ENCODE peak calls at places on chromosomes 13 and 19, in seven cellular contexts. One of them, this sample, is unnamed.

GRCh38 chr13:26502826-26503225 is 54.7 kb upstream of the WASF3 start:
- DNase-seq in dorsolateral prefrontal cortex: peak; percentile 61
- DNase-seq in bronchial epithelial cell: peak; percentile 17
- DNase-seq in fibroblast of lung: peak; percentile 68
- DNase-seq in breast epithelium: no peak
- DNase-seq in HepG2: no peak
- DNase-seq in cardiac fibroblast: peak; percentile 67
- DNase-seq in this sample: peak; percentile 50

GRCh38 chr13:109971745-109972090 is 185.3 kb upstream of the IRS2 start:
- DNase-seq in breast epithelium: no peak
- DNase-seq in HepG2: no peak
- DNase-seq in cardiac fibroblast: no peak
- DNase-seq in dorsolateral prefrontal cortex: no peak
- DNase-seq in bronchial epithelial cell: peak; percentile 66
- DNase-seq in fibroblast of lung: no peak
- DNase-seq in this sample: peak; percentile 75

GRCh38 chr13:109251958-109252357 is 534.4 kb downstream of the IRS2 start:
- DNase-seq in dorsolateral prefrontal cortex: no peak
- DNase-seq in HepG2: no peak
- DNase-seq in cardiac fibroblast: no peak
- DNase-seq in bronchial epithelial cell: no peak
- DNase-seq in breast epithelium: no peak
- DNase-seq in fibroblast of lung: no peak
- DNase-seq in this sample: no peak

GRCh38 chr13:38900188-38900587 is 90.4 kb downstream of the STOML3 start:
- DNase-seq in fibroblast of lung: no peak
- DNase-seq in dorsolateral prefrontal cortex: no peak
- DNase-seq in bronchial epithelial cell: no peak
- DNase-seq in HepG2: no peak
- DNase-seq in cardiac fibroblast: no peak
- DNase-seq in breast epithelium: no peak
- DNase-seq in this sample: no peak

GRCh38 chr13:97359181-97360057 is 74.5 kb upstream of the RAP2A start:
- DNase-seq in dorsolateral prefrontal cortex: no peak
- DNase-seq in fibroblast of lung: peak; percentile 92
- DNase-seq in bronchial epithelial cell: peak; percentile 66
- DNase-seq in cardiac fibroblast: peak; percentile 87
- DNase-seq in breast epithelium: peak; percentile 48
- DNase-seq in HepG2: peak; percentile 73
- DNase-seq in this sample: peak; percentile 81

GRCh38 chr13:106299616-106300015 is 235.8 kb downstream of the EFNB2 start:
- DNase-seq in bronchial epithelial cell: no peak
- DNase-seq in cardiac fibroblast: no peak
- DNase-seq in fibroblast of lung: peak; percentile 62
- DNase-seq in breast epithelium: no peak
- DNase-seq in dorsolateral prefrontal cortex: no peak
- DNase-seq in HepG2: no peak
- DNase-seq in this sample: no peak

GRCh38 chr19:35316560-35316959 is 12.4 kb upstream of the CD22 start:
- DNase-seq in HepG2: peak; percentile 94
- DNase-seq in fibroblast of lung: no peak
- DNase-seq in breast epithelium: no peak
- DNase-seq in bronchial epithelial cell: no peak
- DNase-seq in cardiac fibroblast: no peak
- DNase-seq in dorsolateral prefrontal cortex: no peak
- DNase-seq in this sample: no peak

GRCh38 chr19:43498233-43498830 is 6.2 kb downstream of the PHLDB3 start:
- DNase-seq in dorsolateral prefrontal cortex: no peak
- DNase-seq in breast epithelium: no peak
- DNase-seq in cardiac fibroblast: no peak
- DNase-seq in bronchial epithelial cell: no peak
- DNase-seq in fibroblast of lung: no peak
- DNase-seq in HepG2: no peak
- DNase-seq in this sample: no peak

GRCh38 chr19:22783651-22784050 is 300 bp downstream of the ZNF99 start:
- DNase-seq in bronchial epithelial cell: no peak
- DNase-seq in fibroblast of lung: no peak
- DNase-seq in cardiac fibroblast: no peak
- DNase-seq in HepG2: no peak
- DNase-seq in dorsolateral prefrontal cortex: no peak
- DNase-seq in breast epithelium: no peak
- DNase-seq in this sample: no peak

GRCh38 chr13:96297360-96297759 is 207.5 kb downstream of the HS6ST3 start:
- DNase-seq in HepG2: no peak
- DNase-seq in bronchial epithelial cell: no peak
- DNase-seq in cardiac fibroblast: no peak
- DNase-seq in fibroblast of lung: no peak
- DNase-seq in breast epithelium: no peak
- DNase-seq in dorsolateral prefrontal cortex: no peak
- DNase-seq in this sample: no peak

GRCh38 chr13:77225946-77226345 is 100.9 kb downstream of the MYCBP2 start:
- DNase-seq in cardiac fibroblast: no peak
- DNase-seq in fibroblast of lung: no peak
- DNase-seq in breast epithelium: no peak
- DNase-seq in HepG2: no peak
- DNase-seq in dorsolateral prefrontal cortex: no peak
- DNase-seq in bronchial epithelial cell: no peak
- DNase-seq in this sample: no peak

GRCh38 chr13:79995334-79995733 is 345.6 kb downstream of the SPRY2 start:
- DNase-seq in HepG2: no peak
- DNase-seq in bronchial epithelial cell: peak; percentile 97
- DNase-seq in cardiac fibroblast: peak; percentile 66
- DNase-seq in fibroblast of lung: peak; percentile 29
- DNase-seq in breast epithelium: no peak
- DNase-seq in dorsolateral prefrontal cortex: no peak
- DNase-seq in this sample: peak; percentile 95

GRCh38 chr19:48152552-48152951 is 17.6 kb downstream of the LIG1 start:
- DNase-seq in dorsolateral prefrontal cortex: peak; percentile 69
- DNase-seq in bronchial epithelial cell: peak; percentile 35
- DNase-seq in breast epithelium: peak; percentile 49
- DNase-seq in cardiac fibroblast: peak; percentile 69
- DNase-seq in HepG2: peak; percentile 24
- DNase-seq in fibroblast of lung: peak; percentile 69
- DNase-seq in this sample: peak; percentile 50

GRCh38 chr13:89372193-89372592 is 1701.0 kb downstream of the SLITRK5 start:
- DNase-seq in breast epithelium: no peak
- DNase-seq in bronchial epithelial cell: no peak
- DNase-seq in dorsolateral prefrontal cortex: no peak
- DNase-seq in cardiac fibroblast: no peak
- DNase-seq in HepG2: no peak
- DNase-seq in fibroblast of lung: no peak
- DNase-seq in this sample: no peak

GRCh38 chr13:113114511-113115362 is 7.9 kb upstream of the F10 start:
- DNase-seq in dorsolateral prefrontal cortex: no peak
- DNase-seq in fibroblast of lung: no peak
- DNase-seq in cardiac fibroblast: no peak
- DNase-seq in breast epithelium: no peak
- DNase-seq in bronchial epithelial cell: no peak
- DNase-seq in HepG2: no peak
- DNase-seq in this sample: no peak

GRCh38 chr19:10769533-10770491 is 51.9 kb downstream of the DNM2 start:
- DNase-seq in dorsolateral prefrontal cortex: peak; percentile 70
- DNase-seq in breast epithelium: no peak
- DNase-seq in cardiac fibroblast: peak; percentile 52
- DNase-seq in bronchial epithelial cell: peak; percentile 26
- DNase-seq in HepG2: peak; percentile 76
- DNase-seq in fibroblast of lung: peak; percentile 34
- DNase-seq in this sample: peak; percentile 24

GRCh38 chr13:49792550-49793324 is at the start of gene KPNA3:
- DNase-seq in HepG2: peak; percentile 89
- DNase-seq in bronchial epithelial cell: peak; percentile 88
- DNase-seq in cardiac fibroblast: peak; percentile 98
- DNase-seq in breast epithelium: peak; percentile 93
- DNase-seq in dorsolateral prefrontal cortex: peak; percentile 97
- DNase-seq in fibroblast of lung: peak; percentile 97
- DNase-seq in this sample: peak; percentile 97
- TF ChIP-seq CTCF in HepG2: peak; percentile 64
- TF ChIP-seq CTCF in bronchial epithelial cell: peak; percentile 19
- TF ChIP-seq CTCF in cardiac fibroblast: no peak
- TF ChIP-seq CTCF in breast epithelium: no peak
- TF ChIP-seq CTCF in dorsolateral prefrontal cortex: peak; percentile 45
- TF ChIP-seq CTCF in fibroblast of lung: no peak
- TF ChIP-seq CTCF in this sample: no peak

GRCh38 chr13:41299316-41300094 is 11.6 kb upstream of the NAA16 start:
- DNase-seq in breast epithelium: no peak
- DNase-seq in bronchial epithelial cell: no peak
- DNase-seq in fibroblast of lung: no peak
- DNase-seq in cardiac fibroblast: no peak
- DNase-seq in dorsolateral prefrontal cortex: no peak
- DNase-seq in HepG2: no peak
- DNase-seq in this sample: no peak
- H3K4me3 ChIP-seq in breast epithelium: no peak overlapping the region
- H3K4me3 ChIP-seq in bronchial epithelial cell: no peak overlapping the region
- H3K4me3 ChIP-seq in fibroblast of lung: no peak overlapping the region
- H3K4me3 ChIP-seq in cardiac fibroblast: no peak overlapping the region
- H3K4me3 ChIP-seq in dorsolateral prefrontal cortex: no peak overlapping the region
- H3K4me3 ChIP-seq in HepG2: no peak overlapping the region
- H3K4me3 ChIP-seq in this sample: no peak overlapping the region

DNA sequence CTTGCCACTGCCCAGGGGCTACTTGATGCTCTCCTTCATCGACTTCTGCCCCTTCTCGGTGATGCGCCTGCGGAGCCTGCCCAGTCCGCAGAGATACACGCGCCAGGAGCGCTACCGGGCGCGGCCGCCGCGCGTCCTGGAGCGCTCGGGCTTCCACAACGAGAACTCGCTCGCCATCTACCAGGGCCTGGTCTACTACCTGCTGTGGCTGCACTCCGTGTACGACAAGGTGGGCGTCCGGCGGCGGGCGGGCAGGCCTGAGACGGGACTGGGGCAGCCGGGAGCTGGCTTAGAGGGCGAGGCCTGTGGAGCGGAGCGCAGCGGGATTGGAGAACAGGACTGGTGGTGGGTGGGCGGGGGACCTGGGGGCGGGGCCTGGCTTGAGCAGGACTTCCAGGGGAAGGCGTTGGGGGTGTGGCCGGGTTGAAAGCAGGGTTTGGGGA is 12.7 kb upstream of the PSMD8 start:
- DNase-seq in dorsolateral prefrontal cortex: peak; percentile 42
- DNase-seq in fibroblast of lung: peak; percentile 61
- DNase-seq in bronchial epithelial cell: peak; percentile 71
- DNase-seq in HepG2: peak; percentile 66
- DNase-seq in cardiac fibroblast: peak; percentile 71
- DNase-seq in breast epithelium: peak; percentile 75
- DNase-seq in this sample: peak; percentile 90
- TF ChIP-seq CTCF in dorsolateral prefrontal cortex: no peak
- TF ChIP-seq CTCF in fibroblast of lung: no peak
- TF ChIP-seq CTCF in bronchial epithelial cell: peak; percentile 42
- TF ChIP-seq CTCF in HepG2: no peak
- TF ChIP-seq CTCF in cardiac fibroblast: peak; percentile 35
- TF ChIP-seq CTCF in breast epithelium: no peak
- TF ChIP-seq CTCF in this sample: peak; percentile 26

GRCh38 chr13:21476893-21477472 is 17.9 kb upstream of the ZDHHC20 start:
- DNase-seq in cardiac fibroblast: peak; percentile 90
- DNase-seq in bronchial epithelial cell: peak; percentile 73
- DNase-seq in fibroblast of lung: peak; percentile 84
- DNase-seq in breast epithelium: peak; percentile 63
- DNase-seq in dorsolateral prefrontal cortex: peak; percentile 84
- DNase-seq in HepG2: peak; percentile 64
- DNase-seq in this sample: peak; percentile 93
- H3K4me3 ChIP-seq in cardiac fibroblast: peak overlapping the region; percentile 34
- H3K4me3 ChIP-seq in bronchial epithelial cell: peak overlapping the region; percentile 20
- H3K4me3 ChIP-seq in fibroblast of lung: peak overlapping the region; percentile 53
- H3K4me3 ChIP-seq in breast epithelium: peak overlapping the region; percentile 37
- H3K4me3 ChIP-seq in dorsolateral prefrontal cortex: peak overlapping the region; percentile 58
- H3K4me3 ChIP-seq in HepG2: peak overlapping the region; percentile 77
- H3K4me3 ChIP-seq in this sample: peak overlapping the region; percentile 42

GRCh38 chr19:1269478-1270167 is 491 bp downstream of the CIRBP start:
- DNase-seq in dorsolateral prefrontal cortex: peak; percentile 87
- DNase-seq in cardiac fibroblast: peak; percentile 93
- DNase-seq in bronchial epithelial cell: peak; percentile 62
- DNase-seq in breast epithelium: peak; percentile 83
- DNase-seq in HepG2: peak; percentile 66
- DNase-seq in fibroblast of lung: peak; percentile 91
- DNase-seq in this sample: peak; percentile 75
- TF ChIP-seq CTCF in dorsolateral prefrontal cortex: peak; percentile 21
- TF ChIP-seq CTCF in cardiac fibroblast: no peak
- TF ChIP-seq CTCF in bronchial epithelial cell: no peak
- TF ChIP-seq CTCF in breast epithelium: peak; percentile 14
- TF ChIP-seq CTCF in HepG2: no peak
- TF ChIP-seq CTCF in fibroblast of lung: no peak
- TF ChIP-seq CTCF in this sample: peak; percentile 14

GRCh38 chr19:40691421-40692211 is 1.2 kb upstream of the NUMBL start:
- DNase-seq in HepG2: no peak
- DNase-seq in breast epithelium: no peak
- DNase-seq in bronchial epithelial cell: no peak
- DNase-seq in fibroblast of lung: peak; percentile 5
- DNase-seq in cardiac fibroblast: no peak
- DNase-seq in dorsolateral prefrontal cortex: no peak
- DNase-seq in this sample: no peak
- H3K4me3 ChIP-seq in HepG2: no peak overlapping the region
- H3K4me3 ChIP-seq in breast epithelium: no peak overlapping the region
- H3K4me3 ChIP-seq in bronchial epithelial cell: no peak overlapping the region
- H3K4me3 ChIP-seq in fibroblast of lung: no peak overlapping the region
- H3K4me3 ChIP-seq in cardiac fibroblast: no peak overlapping the region
- H3K4me3 ChIP-seq in dorsolateral prefrontal cortex: peak overlapping the region; percentile 81
- H3K4me3 ChIP-seq in this sample: no peak overlapping the region

GRCh38 chr13:90630716-90631115 is 716.8 kb upstream of the MIR17HG start:
- DNase-seq in HepG2: no peak
- DNase-seq in breast epithelium: no peak
- DNase-seq in fibroblast of lung: no peak
- DNase-seq in bronchial epithelial cell: no peak
- DNase-seq in dorsolateral prefrontal cortex: no peak
- DNase-seq in cardiac fibroblast: no peak
- DNase-seq in this sample: no peak

GRCh38 chr13:90627813-90628212 is 719.7 kb upstream of the MIR17HG start:
- DNase-seq in HepG2: no peak
- DNase-seq in bronchial epithelial cell: peak; percentile 27
- DNase-seq in dorsolateral prefrontal cortex: no peak
- DNase-seq in breast epithelium: no peak
- DNase-seq in cardiac fibroblast: no peak
- DNase-seq in fibroblast of lung: no peak
- DNase-seq in this sample: peak; percentile 25

GRCh38 chr13:90632184-90632583 is 715.3 kb upstream of the MIR17HG start:
- DNase-seq in cardiac fibroblast: no peak
- DNase-seq in dorsolateral prefrontal cortex: no peak
- DNase-seq in fibroblast of lung: no peak
- DNase-seq in bronchial epithelial cell: no peak
- DNase-seq in breast epithelium: no peak
- DNase-seq in HepG2: no peak
- DNase-seq in this sample: no peak

GRCh38 chr13:90623318-90624011 is 724.0 kb upstream of the MIR17HG start:
- DNase-seq in cardiac fibroblast: no peak
- DNase-seq in fibroblast of lung: no peak
- DNase-seq in dorsolateral prefrontal cortex: no peak
- DNase-seq in bronchial epithelial cell: peak; percentile 76
- DNase-seq in breast epithelium: no peak
- DNase-seq in HepG2: no peak
- DNase-seq in this sample: peak; percentile 78

DNA sequence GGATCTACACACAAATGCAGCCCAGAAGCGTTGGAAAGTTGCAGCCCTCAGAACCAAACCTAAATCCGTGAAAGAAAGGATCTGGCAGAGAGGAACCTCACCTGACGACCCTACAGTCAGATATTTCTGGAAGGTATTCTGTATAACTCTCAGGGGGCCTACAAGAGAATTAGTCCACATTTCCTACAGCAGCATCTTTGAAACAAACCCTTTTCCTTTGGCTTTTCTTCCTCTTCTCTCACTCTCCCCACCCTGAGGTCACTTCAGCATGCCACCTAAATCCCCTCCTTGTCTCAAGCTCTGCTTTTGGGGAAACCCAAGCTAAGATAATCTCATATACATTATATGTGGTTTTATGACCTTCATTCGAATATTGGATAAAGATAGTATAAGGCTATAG is 719.0 kb upstream of the MIR17HG start:
- DNase-seq in fibroblast of lung: no peak
- DNase-seq in dorsolateral prefrontal cortex: no peak
- DNase-seq in HepG2: no peak
- DNase-seq in breast epithelium: no peak
- DNase-seq in cardiac fibroblast: no peak
- DNase-seq in bronchial epithelial cell: no peak
- DNase-seq in this sample: no peak
- TF ChIP-seq CTCF in fibroblast of lung: no peak
- TF ChIP-seq CTCF in dorsolateral prefrontal cortex: no peak
- TF ChIP-seq CTCF in HepG2: no peak
- TF ChIP-seq CTCF in breast epithelium: no peak
- TF ChIP-seq CTCF in cardiac fibroblast: no peak
- TF ChIP-seq CTCF in bronchial epithelial cell: no peak
- TF ChIP-seq CTCF in this sample: no peak